ENCODE peak calls at places on chromosomes 16 and 17, in six cellular contexts. R is body of pancreas; V is CD4-positive, alpha-beta T cell; A is colonic mucosa; G is lower leg skin; Y is hepatocyte. I is an unnamed sample.

GRCh38 chr17:3986270-3986938 is 22.2 kb upstream of the ATP2A3 start:
- DNase-seq in R (no peak), V (no peak), A (no peak), G (no peak), Y (no peak), I (no peak)

GRCh38 chr17:58336456-58337094 is 8.0 kb upstream of the TSPOAP1 start:
- DNase-seq in R (no peak), V (no peak), A (no peak), G (no peak), Y (no peak), I (no peak)

GRCh38 chr16:68778551-68779231 is 41.6 kb downstream of the CDH1 start:
- DNase-seq in R (peak; percentile 89), V (no peak), A (peak; percentile 43), G (no peak), Y (peak; percentile 69), I (no peak)

GRCh38 chr17:76868669-76869208 is 535 bp downstream of the MGAT5B start:
- DNase-seq in R (no peak), V (no peak), A (no peak), G (no peak), Y (peak; percentile 22), I (no peak)

GRCh38 chr17:6755731-6756184 is at the start of gene XAF1:
- DNase-seq in R (no peak), V (peak; percentile 29), A (peak; percentile 61), G (no peak), Y (no peak), I (no peak)

GRCh38 chr17:17496189-17497064 is at the start of gene RASD1:
- DNase-seq in R (peak; percentile 94), V (peak; percentile 64), A (peak; percentile 92), G (peak; percentile 98), Y (peak; percentile 96), I (peak; percentile 77)

GRCh38 chr17:13592427-13592826 is 9.3 kb downstream of the HS3ST3A1 start:
- DNase-seq in R (no peak), V (no peak), A (no peak), G (no peak), Y (no peak), I (no peak)

GRCh38 chr17:19752216-19753048 is 4.3 kb upstream of the ALDH3A1 start:
- DNase-seq in R (no peak), V (no peak), A (no peak), G (no peak), Y (no peak), I (no peak)

GRCh38 chr17:47697948-47698711 is 4.2 kb downstream of the TBKBP1 start:
- DNase-seq in R (no peak), V (no peak), A (no peak), G (peak; percentile 80), Y (no peak), I (no peak)

GRCh38 chr17:82848022-82848592 is 8.3 kb upstream of the ZNF750 start:
- DNase-seq in R (peak; percentile 45), V (peak; percentile 14), A (peak; percentile 85), G (no peak), Y (peak; percentile 50), I (no peak)

GRCh38 chr16:31351937-31352315 is 3.0 kb upstream of the ITGAX start:
- DNase-seq in R (no peak), V (no peak), A (no peak), G (no peak), Y (no peak), I (no peak)

GRCh38 chr17:79400989-79401703 is 209.7 kb downstream of the RBFOX3 start:
- DNase-seq in R (peak; percentile 76), V (peak; percentile 74), A (peak; percentile 70), G (peak; percentile 95), Y (peak; percentile 84), I (peak; percentile 81)

GRCh38 chr17:78329263-78330059 is 30.4 kb downstream of the SOCS3 start:
- DNase-seq in R (no peak), V (no peak), A (no peak), G (no peak), Y (no peak), I (no peak)

GRCh38 chr16:14043278-14043677 is 27.8 kb upstream of the MRTFB start:
- DNase-seq in R (no peak), V (no peak), A (no peak), G (peak; percentile 50), Y (no peak), I (no peak)

GRCh38 chr17:66466933-66467367 is 164.5 kb downstream of the PRKCA start:
- DNase-seq in R (no peak), V (no peak), A (no peak), G (peak; percentile 43), Y (peak; percentile 72), I (no peak)

DNA sequence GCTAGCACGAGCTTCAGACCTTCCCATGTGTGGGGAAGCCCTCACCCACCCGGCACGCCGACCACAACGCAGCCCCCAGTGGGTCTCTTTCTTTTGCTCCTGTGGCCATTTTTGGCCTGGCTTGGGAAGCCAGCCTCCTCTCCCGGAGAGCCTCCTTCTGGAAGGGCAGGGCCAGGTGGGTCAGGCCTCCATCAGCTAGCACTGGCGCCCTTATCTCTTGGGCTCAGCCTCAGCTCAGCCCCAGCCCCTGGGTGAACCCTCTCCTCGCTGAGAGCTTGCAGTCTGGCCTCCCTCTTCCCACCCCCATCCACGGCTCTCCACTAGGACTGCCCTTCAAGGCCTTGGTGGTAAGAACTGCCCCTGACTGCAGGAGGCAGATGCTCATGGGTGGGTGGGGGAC is 14.7 kb upstream of the JPH3 start:
- DNase-seq in R (no peak), V (no peak), A (no peak), G (no peak), Y (no peak), I (no peak)
- TF ChIP-seq CTCF in R (no peak), V (no peak), A (no peak), G (no peak), Y (no peak), I (no peak)

DNA sequence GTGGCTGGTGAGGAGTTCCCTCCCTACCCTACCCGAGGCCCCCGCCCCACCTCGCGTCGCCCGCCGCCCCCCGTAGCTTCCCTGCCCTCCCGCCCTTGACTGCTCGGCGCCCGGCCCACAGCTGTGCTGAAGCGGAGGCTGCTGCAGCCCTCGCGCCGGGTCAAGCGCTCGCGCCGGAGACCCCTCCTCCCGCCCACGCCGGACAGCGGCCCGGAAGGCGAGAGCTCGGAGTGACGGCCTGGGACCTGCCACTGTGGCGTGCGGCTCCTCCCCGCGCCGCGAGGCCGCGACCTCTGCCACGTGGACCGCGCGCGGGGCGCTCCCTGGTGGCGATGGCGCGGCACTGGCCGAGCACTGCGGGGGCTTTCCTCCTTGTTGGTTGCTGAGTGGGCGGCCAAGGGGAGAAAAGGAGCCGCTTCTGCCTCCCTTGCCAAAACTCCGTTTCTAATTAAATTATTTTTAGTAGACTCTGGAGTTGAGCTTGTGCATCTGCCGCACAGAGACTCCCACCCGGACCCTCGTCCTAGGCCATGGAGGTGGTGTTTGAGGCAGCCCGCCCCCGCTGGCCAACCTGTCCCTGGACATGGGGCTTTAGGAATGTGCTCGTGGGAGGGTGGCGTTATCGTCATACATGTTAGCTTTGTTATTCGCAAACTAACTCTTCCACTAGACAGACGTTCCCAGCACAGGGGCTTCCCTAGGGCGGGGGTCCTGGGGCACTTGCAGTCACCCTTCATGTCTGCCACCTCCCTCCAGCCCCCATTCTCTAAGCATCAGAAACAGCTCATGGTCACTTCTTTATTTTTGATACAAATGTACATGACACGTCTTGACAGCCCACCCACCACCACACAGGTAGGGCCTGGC is 4.4 kb downstream of the TP53I13 start:
- DNase-seq in R (peak; percentile 73), V (peak; percentile 31), A (peak; percentile 47), G (peak; percentile 92), Y (peak; percentile 81), I (peak; percentile 78)
- TF ChIP-seq CTCF in R (peak; percentile 72), V (peak; percentile 56), A (peak; percentile 26), G (no peak), Y (peak; percentile 68), I (peak; percentile 72)

GRCh38 chr16:81671738-81672597 is 107.1 kb upstream of the PLCG2 start:
- DNase-seq in R (no peak), V (no peak), A (no peak), G (no peak), Y (no peak), I (no peak)
- TF ChIP-seq CTCF in R (no peak), V (no peak), A (no peak), G (no peak), Y (no peak), I (no peak)

GRCh38 chr17:64661981-64662773 is at the start of gene SMURF2:
- DNase-seq in R (peak; percentile 86), V (peak; percentile 59), A (peak; percentile 84), G (peak; percentile 96), Y (peak; percentile 90), I (peak; percentile 69)
- TF ChIP-seq CTCF in R (no peak), V (no peak), A (no peak), G (no peak), Y (no peak), I (peak; percentile 16)

GRCh38 chr17:8255499-8255898 is 6.4 kb downstream of the PFAS start:
- DNase-seq in R (no peak), V (no peak), A (no peak), G (no peak), Y (no peak), I (no peak)

GRCh38 chr17:8256691-8257090 is 7.6 kb downstream of the PFAS start:
- DNase-seq in R (no peak), V (no peak), A (no peak), G (no peak), Y (no peak), I (no peak)

GRCh38 chr17:8254881-8255280 is 5.8 kb downstream of the PFAS start:
- DNase-seq in R (no peak), V (no peak), A (no peak), G (no peak), Y (no peak), I (no peak)

GRCh38 chr17:8256291-8256690 is 7.2 kb downstream of the PFAS start:
- DNase-seq in R (no peak), V (no peak), A (no peak), G (no peak), Y (no peak), I (no peak)

DNA sequence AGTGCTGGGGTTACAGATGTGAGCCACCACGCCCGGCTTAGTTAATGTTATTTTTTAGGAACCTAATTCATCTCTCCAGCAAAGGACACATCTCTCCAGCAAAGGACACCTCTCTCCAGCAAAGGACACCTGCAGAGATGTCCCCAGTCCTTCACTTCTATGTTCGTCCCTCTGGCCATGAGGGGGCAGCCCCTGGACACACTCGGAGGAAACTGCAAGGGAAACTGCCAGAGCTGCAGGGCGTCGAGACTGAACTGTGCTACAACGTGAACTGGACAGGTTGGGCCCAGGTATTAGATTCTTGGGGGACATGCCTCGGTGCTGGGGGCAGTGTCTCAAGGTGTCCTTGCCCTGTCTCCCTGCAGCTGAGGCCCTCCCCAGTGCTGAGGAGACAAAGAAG is 4.7 kb downstream of the PFAS start:
- DNase-seq in R (peak; percentile 65), V (no peak), A (peak; percentile 27), G (no peak), Y (peak; percentile 33), I (no peak)
- TF ChIP-seq CTCF in R (peak; percentile 10), V (no peak), A (peak; percentile 32), G (no peak), Y (peak; percentile 16), I (no peak)

DNA sequence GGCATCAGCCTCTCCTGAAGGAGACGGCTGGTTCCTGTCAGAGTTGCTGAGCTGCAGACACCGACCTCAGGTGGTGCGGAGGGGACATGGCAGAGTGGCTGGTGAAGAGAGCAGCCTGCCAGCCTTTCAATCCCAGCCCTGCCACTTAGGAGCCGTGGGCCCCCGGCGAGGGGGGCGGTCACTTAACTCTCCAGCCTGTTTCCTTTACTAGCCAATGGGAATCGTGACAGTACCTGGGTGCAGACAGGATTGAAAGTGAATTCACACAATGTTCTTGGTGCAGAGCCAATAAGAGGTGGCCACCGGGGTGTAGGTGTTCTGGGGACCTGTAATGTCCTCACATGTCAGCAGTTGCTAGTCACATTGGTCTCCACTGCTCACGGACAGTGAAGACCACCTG is 13.5 kb downstream of the ACE start:
- DNase-seq in R (peak; percentile 19), V (no peak), A (no peak), G (no peak), Y (no peak), I (no peak)
- TF ChIP-seq CTCF in R (no peak), V (no peak), A (no peak), G (no peak), Y (no peak), I (no peak)

GRCh38 chr16:70331588-70332358 is 14.9 kb upstream of the DDX19A start:
- DNase-seq in R (no peak), V (no peak), A (no peak), G (no peak), Y (no peak), I (peak; percentile 4)
- TF ChIP-seq CTCF in R (no peak), V (peak; percentile 58), A (peak; percentile 22), G (no peak), Y (peak; percentile 51), I (peak; percentile 61)